ENCODE peak calls at places on chromosomes 13 and 19, in seven cellular contexts. One of them, this sample, is unnamed.

GRCh38 chr19:5891572-5891937 is 12.0 kb downstream of the NDUFA11 start:
- DNase-seq in AG04450: no peak
- DNase-seq in Peyer's patch: no peak
- DNase-seq in lower lobe of right lung: no peak
- DNase-seq in retinal pigment epithelial cell: no peak
- DNase-seq in esophagus muscularis mucosa: no peak
- DNase-seq in NB4: no peak
- DNase-seq in this sample: no peak

GRCh38 chr19:31037311-31037710 is 311.9 kb downstream of the TSHZ3 start:
- DNase-seq in retinal pigment epithelial cell: no peak
- DNase-seq in Peyer's patch: no peak
- DNase-seq in NB4: no peak
- DNase-seq in esophagus muscularis mucosa: no peak
- DNase-seq in AG04450: no peak
- DNase-seq in lower lobe of right lung: no peak
- DNase-seq in this sample: no peak

GRCh38 chr19:46661020-46661731 is at the start of gene DACT3:
- DNase-seq in NB4: peak; percentile 100
- DNase-seq in esophagus muscularis mucosa: peak; percentile 100
- DNase-seq in retinal pigment epithelial cell: peak; percentile 97
- DNase-seq in AG04450: peak; percentile 100
- DNase-seq in Peyer's patch: peak; percentile 100
- DNase-seq in lower lobe of right lung: peak; percentile 100
- DNase-seq in this sample: peak; percentile 99

GRCh38 chr19:38683393-38684077 is 36.1 kb downstream of the ACTN4 start:
- DNase-seq in retinal pigment epithelial cell: peak; percentile 95
- DNase-seq in Peyer's patch: peak; percentile 48
- DNase-seq in esophagus muscularis mucosa: no peak
- DNase-seq in lower lobe of right lung: peak; percentile 90
- DNase-seq in AG04450: no peak
- DNase-seq in NB4: peak; percentile 91
- DNase-seq in this sample: no peak

GRCh38 chr19:51111606-51112005 is 3.4 kb upstream of the CTU1 start:
- DNase-seq in retinal pigment epithelial cell: no peak
- DNase-seq in Peyer's patch: no peak
- DNase-seq in NB4: peak; percentile 25
- DNase-seq in AG04450: no peak
- DNase-seq in lower lobe of right lung: no peak
- DNase-seq in esophagus muscularis mucosa: no peak
- DNase-seq in this sample: no peak

GRCh38 chr13:46665630-46666482 is 112.9 kb downstream of the LRCH1 start:
- DNase-seq in NB4: no peak
- DNase-seq in retinal pigment epithelial cell: no peak
- DNase-seq in lower lobe of right lung: no peak
- DNase-seq in Peyer's patch: no peak
- DNase-seq in AG04450: no peak
- DNase-seq in esophagus muscularis mucosa: no peak
- DNase-seq in this sample: no peak

GRCh38 chr13:113881614-113882265 is 17.9 kb upstream of the GAS6 start:
- DNase-seq in esophagus muscularis mucosa: peak; percentile 91
- DNase-seq in AG04450: no peak
- DNase-seq in NB4: no peak
- DNase-seq in retinal pigment epithelial cell: no peak
- DNase-seq in lower lobe of right lung: no peak
- DNase-seq in Peyer's patch: no peak
- DNase-seq in this sample: no peak

GRCh38 chr13:20230913-20231838 is 943 bp downstream of the GJB6 start:
- DNase-seq in Peyer's patch: no peak
- DNase-seq in NB4: peak; percentile 40
- DNase-seq in retinal pigment epithelial cell: no peak
- DNase-seq in lower lobe of right lung: no peak
- DNase-seq in AG04450: no peak
- DNase-seq in esophagus muscularis mucosa: peak; percentile 81
- DNase-seq in this sample: no peak

GRCh38 chr19:6744381-6745288 is 5.2 kb downstream of the TRIP10 start:
- DNase-seq in Peyer's patch: peak; percentile 37
- DNase-seq in AG04450: peak; percentile 52
- DNase-seq in retinal pigment epithelial cell: no peak
- DNase-seq in NB4: no peak
- DNase-seq in esophagus muscularis mucosa: peak; percentile 94
- DNase-seq in lower lobe of right lung: peak; percentile 81
- DNase-seq in this sample: peak; percentile 51

GRCh38 chr13:25170554-25171107 is 1.5 kb downstream of the AMER2 start:
- DNase-seq in esophagus muscularis mucosa: no peak
- DNase-seq in retinal pigment epithelial cell: no peak
- DNase-seq in Peyer's patch: no peak
- DNase-seq in AG04450: no peak
- DNase-seq in NB4: no peak
- DNase-seq in lower lobe of right lung: no peak
- DNase-seq in this sample: no peak

GRCh38 chr19:11737964-11738745 is 591 bp downstream of the ZNF823 start:
- DNase-seq in AG04450: no peak
- DNase-seq in Peyer's patch: peak; percentile 52
- DNase-seq in esophagus muscularis mucosa: no peak
- DNase-seq in retinal pigment epithelial cell: no peak
- DNase-seq in NB4: peak; percentile 65
- DNase-seq in lower lobe of right lung: peak; percentile 84
- DNase-seq in this sample: no peak

GRCh38 chr19:19544257-19545127 is 6.4 kb downstream of the CILP2 start:
- DNase-seq in retinal pigment epithelial cell: no peak
- DNase-seq in NB4: no peak
- DNase-seq in Peyer's patch: no peak
- DNase-seq in esophagus muscularis mucosa: no peak
- DNase-seq in AG04450: no peak
- DNase-seq in lower lobe of right lung: no peak
- DNase-seq in this sample: no peak

DNA sequence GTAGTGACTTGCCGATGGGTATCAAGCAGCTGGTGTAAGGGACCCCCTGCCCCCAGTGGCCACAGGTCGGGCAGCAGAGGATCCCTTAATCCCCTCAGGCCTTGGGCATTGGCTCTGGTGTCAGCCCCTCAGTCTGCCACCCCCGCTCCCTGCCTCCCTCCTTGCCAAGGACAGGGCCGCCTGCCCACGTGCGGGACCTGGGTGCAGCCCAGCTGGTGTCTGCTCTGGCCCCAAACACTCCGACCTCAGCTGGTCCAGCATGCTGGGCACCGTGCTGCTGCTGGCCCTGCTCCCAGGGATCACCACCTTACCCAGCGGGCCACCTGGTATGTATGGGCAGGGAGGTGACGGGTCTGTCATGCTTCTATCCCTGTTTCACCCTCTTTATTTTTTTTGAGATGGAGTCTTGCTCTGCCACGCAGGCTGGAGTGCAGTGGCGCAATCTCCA is at the start of gene TGFBR3L:
- DNase-seq in Peyer's patch: no peak
- DNase-seq in esophagus muscularis mucosa: no peak
- DNase-seq in AG04450: no peak
- DNase-seq in NB4: no peak
- DNase-seq in lower lobe of right lung: peak; percentile 43
- DNase-seq in retinal pigment epithelial cell: no peak
- DNase-seq in this sample: no peak
- H3K4me3 ChIP-seq in Peyer's patch: no peak within 1 kb of the TSS
- H3K4me3 ChIP-seq in esophagus muscularis mucosa: no peak within 1 kb of the TSS
- H3K4me3 ChIP-seq in AG04450: no peak within 1 kb of the TSS
- H3K4me3 ChIP-seq in NB4: no peak within 1 kb of the TSS
- H3K4me3 ChIP-seq in lower lobe of right lung: no peak within 1 kb of the TSS
- H3K4me3 ChIP-seq in retinal pigment epithelial cell: no peak within 1 kb of the TSS
- H3K4me3 ChIP-seq in this sample: peak within 1 kb of the TSS; percentile 49

GRCh38 chr13:110312669-110313031 is 5.6 kb downstream of the COL4A2 start:
- DNase-seq in esophagus muscularis mucosa: no peak
- DNase-seq in Peyer's patch: no peak
- DNase-seq in lower lobe of right lung: no peak
- DNase-seq in retinal pigment epithelial cell: no peak
- DNase-seq in NB4: peak; percentile 8
- DNase-seq in AG04450: no peak
- DNase-seq in this sample: peak; percentile 67
- TF ChIP-seq CTCF in esophagus muscularis mucosa: no peak
- TF ChIP-seq CTCF in Peyer's patch: no peak
- TF ChIP-seq CTCF in lower lobe of right lung: no peak
- TF ChIP-seq CTCF in retinal pigment epithelial cell: peak; percentile 5
- TF ChIP-seq CTCF in NB4: no peak
- TF ChIP-seq CTCF in AG04450: peak; percentile 21
- TF ChIP-seq CTCF in this sample: peak; percentile 40

GRCh38 chr13:78121001-78121400 is 202.4 kb upstream of the EDNRB start:
- DNase-seq in AG04450: no peak
- DNase-seq in esophagus muscularis mucosa: no peak
- DNase-seq in Peyer's patch: no peak
- DNase-seq in NB4: no peak
- DNase-seq in lower lobe of right lung: no peak
- DNase-seq in retinal pigment epithelial cell: no peak
- DNase-seq in this sample: no peak
- H3K4me3 ChIP-seq in AG04450: no peak overlapping the region
- H3K4me3 ChIP-seq in esophagus muscularis mucosa: no peak overlapping the region
- H3K4me3 ChIP-seq in Peyer's patch: no peak overlapping the region
- H3K4me3 ChIP-seq in NB4: no peak overlapping the region
- H3K4me3 ChIP-seq in lower lobe of right lung: no peak overlapping the region
- H3K4me3 ChIP-seq in retinal pigment epithelial cell: no peak overlapping the region
- H3K4me3 ChIP-seq in this sample: no peak overlapping the region

GRCh38 chr19:9752701-9753443 is 15.7 kb downstream of the ZNF846 start:
- DNase-seq in AG04450: no peak
- DNase-seq in NB4: no peak
- DNase-seq in retinal pigment epithelial cell: no peak
- DNase-seq in lower lobe of right lung: no peak
- DNase-seq in Peyer's patch: no peak
- DNase-seq in esophagus muscularis mucosa: no peak
- DNase-seq in this sample: no peak
- TF ChIP-seq CTCF in AG04450: no peak
- TF ChIP-seq CTCF in NB4: no peak
- TF ChIP-seq CTCF in retinal pigment epithelial cell: no peak
- TF ChIP-seq CTCF in lower lobe of right lung: no peak
- TF ChIP-seq CTCF in Peyer's patch: no peak
- TF ChIP-seq CTCF in esophagus muscularis mucosa: no peak
- TF ChIP-seq CTCF in this sample: no peak